ENCODE peak calls at places on chromosomes 12 and 14, in six cellular contexts. One of them, this sample, is unnamed.

GRCh38 chr14:61031026-61031425 is 50.0 kb downstream of the SLC38A6 start:
- DNase-seq in A549: no peak
- DNase-seq in transverse colon: no peak
- DNase-seq in tibial nerve: no peak
- DNase-seq in ovary: no peak
- DNase-seq in SK-N-SH: no peak
- DNase-seq in this sample: no peak

GRCh38 chr14:74211945-74212580 is 27.2 kb upstream of the VSX2 start:
- DNase-seq in A549: no peak
- DNase-seq in transverse colon: no peak
- DNase-seq in tibial nerve: no peak
- DNase-seq in ovary: no peak
- DNase-seq in SK-N-SH: no peak
- DNase-seq in this sample: no peak

GRCh38 chr12:130639759-130640158 is 76.3 kb downstream of the RIMBP2 start:
- DNase-seq in A549: no peak
- DNase-seq in transverse colon: peak
- DNase-seq in tibial nerve: no peak
- DNase-seq in ovary: no peak
- DNase-seq in SK-N-SH: no peak
- DNase-seq in this sample: no peak

GRCh38 chr14:103194256-103195045 is 71.2 kb downstream of the TNFAIP2 start:
- DNase-seq in A549: no peak
- DNase-seq in transverse colon: no peak
- DNase-seq in tibial nerve: no peak
- DNase-seq in ovary: no peak
- DNase-seq in SK-N-SH: no peak
- DNase-seq in this sample: no peak

GRCh38 chr14:74843653-74844052 is 32.3 kb downstream of the PROX2 start:
- DNase-seq in A549: no peak
- DNase-seq in transverse colon: no peak
- DNase-seq in tibial nerve: no peak
- DNase-seq in ovary: no peak
- DNase-seq in SK-N-SH: peak
- DNase-seq in this sample: no peak

GRCh38 chr14:101460986-101461750 is 100.1 kb upstream of the DIO3 start:
- DNase-seq in A549: no peak
- DNase-seq in transverse colon: no peak
- DNase-seq in tibial nerve: no peak
- DNase-seq in ovary: no peak
- DNase-seq in SK-N-SH: no peak
- DNase-seq in this sample: no peak

GRCh38 chr12:124517260-124518050 is 50.0 kb downstream of the NCOR2 start:
- DNase-seq in A549: peak
- DNase-seq in transverse colon: peak
- DNase-seq in tibial nerve: peak
- DNase-seq in ovary: peak
- DNase-seq in SK-N-SH: peak
- DNase-seq in this sample: no peak

GRCh38 chr12:43104524-43104923 is 447.5 kb downstream of the ADAMTS20 start:
- DNase-seq in A549: no peak
- DNase-seq in transverse colon: no peak
- DNase-seq in tibial nerve: no peak
- DNase-seq in ovary: no peak
- DNase-seq in SK-N-SH: no peak
- DNase-seq in this sample: no peak

GRCh38 chr14:63986789-63987533 is 134.2 kb downstream of the SYNE2 start:
- DNase-seq in A549: no peak
- DNase-seq in transverse colon: peak
- DNase-seq in tibial nerve: no peak
- DNase-seq in ovary: no peak
- DNase-seq in SK-N-SH: no peak
- DNase-seq in this sample: no peak

GRCh38 chr14:24315807-24316596 is 4.7 kb downstream of the LTB4R start:
- DNase-seq in A549: no peak
- DNase-seq in transverse colon: peak
- DNase-seq in tibial nerve: no peak
- DNase-seq in ovary: peak
- DNase-seq in SK-N-SH: peak
- DNase-seq in this sample: no peak

GRCh38 chr12:105228494-105228893 is 7.5 kb downstream of the APPL2 start:
- DNase-seq in A549: no peak
- DNase-seq in transverse colon: no peak
- DNase-seq in tibial nerve: no peak
- DNase-seq in ovary: no peak
- DNase-seq in SK-N-SH: no peak
- DNase-seq in this sample: no peak

GRCh38 chr12:123293178-123293760 is 21.6 kb upstream of the CDK2AP1 start:
- DNase-seq in A549: no peak
- DNase-seq in transverse colon: no peak
- DNase-seq in tibial nerve: no peak
- DNase-seq in ovary: no peak
- DNase-seq in SK-N-SH: no peak
- DNase-seq in this sample: no peak

GRCh38 chr12:28618772-28619171 is 428.5 kb downstream of the CCDC91 start:
- DNase-seq in A549: no peak
- DNase-seq in transverse colon: no peak
- DNase-seq in tibial nerve: no peak
- DNase-seq in ovary: no peak
- DNase-seq in SK-N-SH: no peak
- DNase-seq in this sample: no peak

GRCh38 chr12:48510111-48510510 is 15.3 kb upstream of the OR8S1 start:
- DNase-seq in A549: no peak
- DNase-seq in transverse colon: no peak
- DNase-seq in tibial nerve: no peak
- DNase-seq in ovary: no peak
- DNase-seq in SK-N-SH: no peak
- DNase-seq in this sample: no peak

GRCh38 chr12:30977537-30978349 is 51.2 kb downstream of the TSPAN11 start:
- DNase-seq in A549: no peak
- DNase-seq in transverse colon: no peak
- DNase-seq in tibial nerve: no peak
- DNase-seq in ovary: no peak
- DNase-seq in SK-N-SH: no peak
- DNase-seq in this sample: no peak

GRCh38 chr12:75814856-75815754 is 216.5 kb downstream of the PHLDA1 start:
- DNase-seq in A549: peak
- DNase-seq in transverse colon: no peak
- DNase-seq in tibial nerve: no peak
- DNase-seq in ovary: no peak
- DNase-seq in SK-N-SH: peak
- DNase-seq in this sample: no peak

GRCh38 chr12:78951746-78952532 is 87.4 kb downstream of the SYT1 start:
- DNase-seq in A549: no peak
- DNase-seq in transverse colon: no peak
- DNase-seq in tibial nerve: no peak
- DNase-seq in ovary: no peak
- DNase-seq in SK-N-SH: peak
- DNase-seq in this sample: no peak

GRCh38 chr12:131220007-131220685 is 266.4 kb downstream of the ADGRD1 start:
- DNase-seq in A549: no peak
- DNase-seq in transverse colon: no peak
- DNase-seq in tibial nerve: no peak
- DNase-seq in ovary: no peak
- DNase-seq in SK-N-SH: no peak
- DNase-seq in this sample: no peak

GRCh38 chr12:108565976-108566375 is 3.6 kb downstream of the ISCU start:
- DNase-seq in A549: peak
- DNase-seq in transverse colon: peak
- DNase-seq in tibial nerve: no peak
- DNase-seq in ovary: peak
- DNase-seq in SK-N-SH: peak
- DNase-seq in this sample: peak

GRCh38 chr14:96125536-96125935 is 79.1 kb upstream of the BDKRB2 start:
- DNase-seq in A549: no peak
- DNase-seq in transverse colon: no peak
- DNase-seq in tibial nerve: no peak
- DNase-seq in ovary: no peak
- DNase-seq in SK-N-SH: no peak
- DNase-seq in this sample: no peak

GRCh38 chr12:114799574-114800487 is 115.9 kb upstream of the TBX3 start:
- DNase-seq in A549: no peak
- DNase-seq in transverse colon: peak
- DNase-seq in tibial nerve: peak
- DNase-seq in ovary: peak
- DNase-seq in SK-N-SH: no peak
- DNase-seq in this sample: no peak

GRCh38 chr14:35340616-35341453 is 48.7 kb downstream of the PSMA6 start:
- DNase-seq in A549: no peak
- DNase-seq in transverse colon: no peak
- DNase-seq in tibial nerve: no peak
- DNase-seq in ovary: no peak
- DNase-seq in SK-N-SH: peak
- DNase-seq in this sample: no peak

GRCh38 chr12:107027304-107028053 is 40.5 kb upstream of the MTERF2 start:
- DNase-seq in A549: peak
- DNase-seq in transverse colon: no peak
- DNase-seq in tibial nerve: no peak
- DNase-seq in ovary: no peak
- DNase-seq in SK-N-SH: peak
- DNase-seq in this sample: no peak

GRCh38 chr14:61132894-61133293 is 148.2 kb downstream of the TMEM30B start:
- DNase-seq in A549: no peak
- DNase-seq in transverse colon: no peak
- DNase-seq in tibial nerve: no peak
- DNase-seq in ovary: no peak
- DNase-seq in SK-N-SH: no peak
- DNase-seq in this sample: no peak

GRCh38 chr12:52245259-52245961 is 12.4 kb downstream of the KRT7 start:
- DNase-seq in A549: no peak
- DNase-seq in transverse colon: no peak
- DNase-seq in tibial nerve: no peak
- DNase-seq in ovary: no peak
- DNase-seq in SK-N-SH: no peak
- DNase-seq in this sample: no peak

GRCh38 chr12:51871126-51871525 is 16.8 kb upstream of the ANKRD33 start:
- DNase-seq in A549: no peak
- DNase-seq in transverse colon: no peak
- DNase-seq in tibial nerve: no peak
- DNase-seq in ovary: no peak
- DNase-seq in SK-N-SH: no peak
- DNase-seq in this sample: no peak

GRCh38 chr12:1252758-1253157 is 261.7 kb downstream of the ERC1 start:
- DNase-seq in A549: no peak
- DNase-seq in transverse colon: no peak
- DNase-seq in tibial nerve: no peak
- DNase-seq in ovary: no peak
- DNase-seq in SK-N-SH: peak
- DNase-seq in this sample: no peak

GRCh38 chr12:56468216-56469006 is at the start of gene SPRYD4:
- DNase-seq in A549: peak
- DNase-seq in transverse colon: peak
- DNase-seq in tibial nerve: peak
- DNase-seq in ovary: peak
- DNase-seq in SK-N-SH: peak
- DNase-seq in this sample: peak
- TF ChIP-seq EP300 in A549: no peak
- TF ChIP-seq EP300 in transverse colon: no peak
- TF ChIP-seq EP300 in tibial nerve: peak
- TF ChIP-seq EP300 in ovary: no peak
- TF ChIP-seq EP300 in SK-N-SH: no peak
- TF ChIP-seq EP300 in this sample: no peak

DNA sequence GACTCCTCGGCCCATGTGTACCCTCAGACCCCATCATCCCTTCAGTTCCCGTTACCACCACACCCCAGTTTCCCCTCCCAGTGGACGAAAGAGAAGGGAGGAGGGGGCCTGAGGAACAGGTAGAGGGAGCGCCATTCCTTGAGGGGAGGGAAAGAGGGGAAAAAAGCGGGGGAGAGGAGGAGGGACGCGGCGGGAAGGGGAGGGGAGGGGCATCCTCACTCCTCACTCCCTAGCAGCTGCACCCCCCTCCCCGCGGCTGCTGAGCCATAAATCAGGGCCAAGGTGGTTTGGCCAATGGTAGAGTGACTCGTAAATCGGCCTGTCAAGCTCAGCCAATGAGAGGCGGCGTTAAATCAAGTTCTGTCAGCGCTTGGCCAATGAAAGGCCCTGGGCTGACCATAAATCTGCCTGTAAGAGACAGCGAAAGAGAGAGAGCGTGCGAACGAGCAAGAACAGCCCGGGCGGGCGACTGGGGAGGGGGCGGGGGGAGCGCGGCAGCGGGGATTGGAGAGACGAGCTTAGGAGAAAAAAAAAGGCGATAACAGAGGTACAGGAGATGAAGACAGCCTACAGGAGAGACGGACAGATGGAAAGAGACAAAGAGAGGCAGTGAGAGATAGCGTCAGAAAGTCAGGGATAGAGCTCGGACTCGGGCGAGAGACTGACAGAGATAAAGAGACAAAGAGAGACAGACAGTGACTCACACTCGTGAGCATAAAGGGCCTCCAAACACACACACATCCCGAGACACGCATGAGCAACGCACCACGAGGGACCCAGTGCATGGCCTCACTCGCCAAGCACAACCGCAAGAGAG is 5.1 kb downstream of the GPR84 start:
- DNase-seq in A549: peak
- DNase-seq in transverse colon: peak
- DNase-seq in tibial nerve: peak
- DNase-seq in ovary: peak
- DNase-seq in SK-N-SH: peak
- DNase-seq in this sample: peak
- TF ChIP-seq EP300 in A549: no peak
- TF ChIP-seq EP300 in transverse colon: peak
- TF ChIP-seq EP300 in tibial nerve: peak
- TF ChIP-seq EP300 in ovary: no peak
- TF ChIP-seq EP300 in SK-N-SH: peak
- TF ChIP-seq EP300 in this sample: no peak

GRCh38 chr12:95648990-95649791 is 97.9 kb upstream of the USP44 start:
- DNase-seq in A549: peak
- DNase-seq in transverse colon: no peak
- DNase-seq in tibial nerve: no peak
- DNase-seq in ovary: no peak
- DNase-seq in SK-N-SH: no peak
- DNase-seq in this sample: no peak
- TF ChIP-seq EP300 in A549: peak
- TF ChIP-seq EP300 in transverse colon: no peak
- TF ChIP-seq EP300 in tibial nerve: no peak
- TF ChIP-seq EP300 in ovary: no peak
- TF ChIP-seq EP300 in SK-N-SH: no peak
- TF ChIP-seq EP300 in this sample: no peak

GRCh38 chr12:6226002-6226700 is 26.0 kb downstream of the CD9 start:
- DNase-seq in A549: no peak
- DNase-seq in transverse colon: peak
- DNase-seq in tibial nerve: peak
- DNase-seq in ovary: peak
- DNase-seq in SK-N-SH: no peak
- DNase-seq in this sample: no peak
- TF ChIP-seq EP300 in A549: no peak
- TF ChIP-seq EP300 in transverse colon: peak
- TF ChIP-seq EP300 in tibial nerve: peak
- TF ChIP-seq EP300 in ovary: peak
- TF ChIP-seq EP300 in SK-N-SH: no peak
- TF ChIP-seq EP300 in this sample: peak

This sample was measured in esophagus muscularis mucosa.